ENCODE peak calls at places on chromosomes 5 and 9, in nine cellular contexts. Z, B, H, P, C, K, X, N and W are unnamed samples.
A peak's percentile ranks its signal among the peaks of the same experiment; 100 is the strongest.

GRCh38 chr5:40676643-40677333 is 2.9 kb upstream of the PTGER4 start:
- DNase-seq in X (no peak), K (peak; percentile 62), C (peak; percentile 70), Z (peak; percentile 24), P (no peak), H (no peak), N (no peak), B (peak; percentile 59), W (no peak)

GRCh38 chr5:88539642-88540476 is 271.2 kb upstream of the TMEM161B start:
- DNase-seq in K (no peak), N (no peak), C (no peak), B (no peak), P (no peak), X (no peak), H (no peak), Z (no peak), W (no peak)

GRCh38 chr5:31939151-31939550 is 235.0 kb downstream of the GOLPH3 start:
- DNase-seq in P (no peak), H (no peak), N (no peak), C (no peak), Z (no peak), K (no peak), B (no peak), X (no peak), W (no peak)

GRCh38 chr9:113566712-113567071 is 103.2 kb downstream of the RGS3 start:
- DNase-seq in B (peak; percentile 61), K (no peak), Z (no peak), X (no peak), P (no peak), N (peak; percentile 50), H (no peak), C (peak; percentile 51), W (peak; percentile 77)

GRCh38 chr5:96984506-96985192 is 48.8 kb downstream of the LNPEP start:
- DNase-seq in N (no peak), H (no peak), P (no peak), Z (no peak), C (no peak), B (no peak), X (no peak), K (no peak), W (no peak)

GRCh38 chr5:38827525-38827924 is 18.3 kb upstream of the OSMR start:
- DNase-seq in C (no peak), Z (no peak), N (no peak), X (no peak), K (peak; percentile 82), P (no peak), B (no peak), H (no peak), W (no peak)

GRCh38 chr9:109471994-109472393 is 26.1 kb downstream of the PTPN3 start:
- DNase-seq in B (no peak), Z (no peak), H (no peak), C (no peak), P (no peak), N (no peak), X (no peak), K (no peak), W (no peak)

GRCh38 chr5:41270423-41271251 is 57.3 kb upstream of the C6 start:
- DNase-seq in B (peak; percentile 31), H (peak; percentile 21), X (no peak), C (peak; percentile 46), N (no peak), P (peak; percentile 70), K (peak; percentile 60), Z (peak; percentile 51), W (no peak)

GRCh38 chr9:37155601-37156000 is 35.2 kb downstream of the ZCCHC7 start:
- DNase-seq in Z (no peak), B (no peak), C (no peak), H (no peak), K (no peak), X (no peak), P (no peak), N (no peak), W (no peak)

GRCh38 chr5:147578228-147579024 is 68.6 kb upstream of the DPYSL3 start:
- DNase-seq in P (peak; percentile 63), N (no peak), K (peak; percentile 74), X (no peak), H (no peak), Z (peak; percentile 42), C (peak; percentile 59), B (no peak), W (no peak)

GRCh38 chr5:38692780-38693507 is 136.5 kb upstream of the LIFR start:
- DNase-seq in B (no peak), N (no peak), K (no peak), C (no peak), P (no peak), H (no peak), Z (no peak), X (no peak), W (no peak)

GRCh38 chr5:73591102-73591695 is 25.7 kb downstream of the UTP15 start:
- DNase-seq in C (peak; percentile 84), K (peak; percentile 91), B (no peak), N (no peak), H (peak; percentile 52), X (peak; percentile 57), P (peak; percentile 79), Z (peak; percentile 82), W (no peak)

GRCh38 chr5:92337772-92338234 is 954.7 kb upstream of the ARRDC3 start:
- DNase-seq in C (no peak), N (no peak), Z (no peak), K (peak; percentile 66), B (no peak), X (no peak), P (peak; percentile 47), H (no peak), W (no peak)

GRCh38 chr9:110334871-110335270 is 2.8 kb downstream of the TXNDC8 start:
- DNase-seq in K (no peak), H (no peak), C (no peak), N (no peak), B (no peak), P (no peak), X (no peak), Z (no peak), W (no peak)

GRCh38 chr9:135339378-135339973 is 140.1 kb upstream of the PPP1R26 start:
- DNase-seq in B (no peak), N (peak; percentile 51), Z (no peak), C (no peak), X (no peak), P (no peak), H (no peak), K (no peak), W (peak; percentile 57)

GRCh38 chr9:72480931-72481330 is 40.5 kb upstream of the TMC1 start:
- DNase-seq in K (peak; percentile 9), P (no peak), Z (no peak), H (no peak), C (no peak), B (no peak), N (no peak), X (no peak), W (no peak)